ENCODE peak calls at places on chromosomes 12 and 14, in seven cellular contexts. One of them, this sample, is unnamed.

GRCh38 chr12:111304642-111305071 is 64.2 kb downstream of the PHETA1 start:
- DNase-seq in GM23338: peak
- DNase-seq in fibroblast of mammary gland: peak
- DNase-seq in psoas muscle: no peak
- DNase-seq in GM23248: no peak
- DNase-seq in HAP-1: peak
- DNase-seq in AG04450: no peak
- DNase-seq in this sample: peak

GRCh38 chr12:91818236-91819131 is 327.2 kb downstream of the BTG1 start:
- DNase-seq in GM23338: no peak
- DNase-seq in fibroblast of mammary gland: peak
- DNase-seq in psoas muscle: no peak
- DNase-seq in GM23248: no peak
- DNase-seq in HAP-1: no peak
- DNase-seq in AG04450: no peak
- DNase-seq in this sample: no peak

GRCh38 chr12:123474493-123475255 is 16.7 kb downstream of the SNRNP35 start:
- DNase-seq in GM23338: no peak
- DNase-seq in fibroblast of mammary gland: no peak
- DNase-seq in psoas muscle: no peak
- DNase-seq in GM23248: no peak
- DNase-seq in HAP-1: no peak
- DNase-seq in AG04450: no peak
- DNase-seq in this sample: no peak

GRCh38 chr12:39230086-39230485 is 212.8 kb downstream of the KIF21A start:
- DNase-seq in GM23338: no peak
- DNase-seq in fibroblast of mammary gland: peak
- DNase-seq in psoas muscle: no peak
- DNase-seq in GM23248: no peak
- DNase-seq in HAP-1: no peak
- DNase-seq in AG04450: no peak
- DNase-seq in this sample: no peak

GRCh38 chr14:67680121-67680602 is 5.7 kb upstream of the VTI1B start:
- DNase-seq in GM23338: no peak
- DNase-seq in fibroblast of mammary gland: peak
- DNase-seq in psoas muscle: no peak
- DNase-seq in GM23248: peak
- DNase-seq in HAP-1: no peak
- DNase-seq in AG04450: peak
- DNase-seq in this sample: peak

GRCh38 chr14:102770147-102770909 is 6.9 kb upstream of the TRAF3 start:
- DNase-seq in GM23338: no peak
- DNase-seq in fibroblast of mammary gland: no peak
- DNase-seq in psoas muscle: no peak
- DNase-seq in GM23248: no peak
- DNase-seq in HAP-1: no peak
- DNase-seq in AG04450: no peak
- DNase-seq in this sample: no peak

GRCh38 chr12:101713059-101713682 is 15.7 kb downstream of the CHPT1 start:
- DNase-seq in GM23338: no peak
- DNase-seq in fibroblast of mammary gland: peak
- DNase-seq in psoas muscle: no peak
- DNase-seq in GM23248: no peak
- DNase-seq in HAP-1: no peak
- DNase-seq in AG04450: no peak
- DNase-seq in this sample: peak

GRCh38 chr12:117599849-117600248 is 238.4 kb upstream of the NOS1 start:
- DNase-seq in GM23338: no peak
- DNase-seq in fibroblast of mammary gland: no peak
- DNase-seq in psoas muscle: no peak
- DNase-seq in GM23248: no peak
- DNase-seq in HAP-1: no peak
- DNase-seq in AG04450: no peak
- DNase-seq in this sample: no peak

GRCh38 chr14:91250912-91251311 is 6.4 kb upstream of the GPR68 start:
- DNase-seq in GM23338: no peak
- DNase-seq in fibroblast of mammary gland: no peak
- DNase-seq in psoas muscle: peak
- DNase-seq in GM23248: peak
- DNase-seq in HAP-1: no peak
- DNase-seq in AG04450: no peak
- DNase-seq in this sample: no peak

GRCh38 chr14:55835985-55836384 is 256.0 kb downstream of the KTN1 start:
- DNase-seq in GM23338: no peak
- DNase-seq in fibroblast of mammary gland: no peak
- DNase-seq in psoas muscle: no peak
- DNase-seq in GM23248: no peak
- DNase-seq in HAP-1: no peak
- DNase-seq in AG04450: no peak
- DNase-seq in this sample: no peak

GRCh38 chr12:6229224-6229748 is 29.1 kb downstream of the CD9 start:
- DNase-seq in GM23338: no peak
- DNase-seq in fibroblast of mammary gland: no peak
- DNase-seq in psoas muscle: peak
- DNase-seq in GM23248: peak
- DNase-seq in HAP-1: no peak
- DNase-seq in AG04450: no peak
- DNase-seq in this sample: no peak

GRCh38 chr12:29796823-29797263 is 13.1 kb upstream of the TMTC1 start:
- DNase-seq in GM23338: no peak
- DNase-seq in fibroblast of mammary gland: peak
- DNase-seq in psoas muscle: no peak
- DNase-seq in GM23248: peak
- DNase-seq in HAP-1: no peak
- DNase-seq in AG04450: peak
- DNase-seq in this sample: peak

GRCh38 chr12:45655186-45655585 is 74.3 kb upstream of the ARID2 start:
- DNase-seq in GM23338: peak
- DNase-seq in fibroblast of mammary gland: peak
- DNase-seq in psoas muscle: no peak
- DNase-seq in GM23248: no peak
- DNase-seq in HAP-1: no peak
- DNase-seq in AG04450: no peak
- DNase-seq in this sample: no peak

GRCh38 chr12:26135571-26135970 is 10.7 kb upstream of the BHLHE41 start:
- DNase-seq in GM23338: no peak
- DNase-seq in fibroblast of mammary gland: no peak
- DNase-seq in psoas muscle: no peak
- DNase-seq in GM23248: no peak
- DNase-seq in HAP-1: no peak
- DNase-seq in AG04450: no peak
- DNase-seq in this sample: no peak

GRCh38 chr14:32434180-32434579 is 105.1 kb downstream of the AKAP6 start:
- DNase-seq in GM23338: no peak
- DNase-seq in fibroblast of mammary gland: no peak
- DNase-seq in psoas muscle: no peak
- DNase-seq in GM23248: no peak
- DNase-seq in HAP-1: peak
- DNase-seq in AG04450: no peak
- DNase-seq in this sample: no peak
- H3K4me3 ChIP-seq in GM23338: no peak
- H3K4me3 ChIP-seq in fibroblast of mammary gland: no peak
- H3K4me3 ChIP-seq in psoas muscle: no peak
- H3K4me3 ChIP-seq in GM23248: no peak
- H3K4me3 ChIP-seq in HAP-1: no peak
- H3K4me3 ChIP-seq in AG04450: no peak
- H3K4me3 ChIP-seq in this sample: no peak

GRCh38 chr12:71125949-71126348 is 31.9 kb downstream of the TSPAN8 start:
- DNase-seq in GM23338: no peak
- DNase-seq in fibroblast of mammary gland: no peak
- DNase-seq in psoas muscle: no peak
- DNase-seq in GM23248: no peak
- DNase-seq in HAP-1: no peak
- DNase-seq in AG04450: no peak
- DNase-seq in this sample: no peak
- H3K4me3 ChIP-seq in GM23338: no peak
- H3K4me3 ChIP-seq in fibroblast of mammary gland: no peak
- H3K4me3 ChIP-seq in psoas muscle: no peak
- H3K4me3 ChIP-seq in GM23248: no peak
- H3K4me3 ChIP-seq in HAP-1: no peak
- H3K4me3 ChIP-seq in AG04450: no peak
- H3K4me3 ChIP-seq in this sample: no peak

GRCh38 chr12:15220451-15220850 is 766 bp downstream of the RERG start:
- DNase-seq in GM23338: no peak
- DNase-seq in fibroblast of mammary gland: no peak
- DNase-seq in psoas muscle: no peak
- DNase-seq in GM23248: no peak
- DNase-seq in HAP-1: no peak
- DNase-seq in AG04450: no peak
- DNase-seq in this sample: no peak
- H3K4me3 ChIP-seq in GM23338: peak
- H3K4me3 ChIP-seq in fibroblast of mammary gland: no peak
- H3K4me3 ChIP-seq in psoas muscle: peak
- H3K4me3 ChIP-seq in GM23248: no peak
- H3K4me3 ChIP-seq in HAP-1: no peak
- H3K4me3 ChIP-seq in AG04450: no peak
- H3K4me3 ChIP-seq in this sample: no peak

GRCh38 chr14:73789996-73790581 is 61.5 kb upstream of the PTGR2 start:
- DNase-seq in GM23338: no peak
- DNase-seq in fibroblast of mammary gland: peak
- DNase-seq in psoas muscle: peak
- DNase-seq in GM23248: peak
- DNase-seq in HAP-1: no peak
- DNase-seq in AG04450: peak
- DNase-seq in this sample: peak
- H3K4me3 ChIP-seq in GM23338: no peak
- H3K4me3 ChIP-seq in fibroblast of mammary gland: no peak
- H3K4me3 ChIP-seq in psoas muscle: no peak
- H3K4me3 ChIP-seq in GM23248: peak
- H3K4me3 ChIP-seq in HAP-1: no peak
- H3K4me3 ChIP-seq in AG04450: peak
- H3K4me3 ChIP-seq in this sample: no peak

DNA sequence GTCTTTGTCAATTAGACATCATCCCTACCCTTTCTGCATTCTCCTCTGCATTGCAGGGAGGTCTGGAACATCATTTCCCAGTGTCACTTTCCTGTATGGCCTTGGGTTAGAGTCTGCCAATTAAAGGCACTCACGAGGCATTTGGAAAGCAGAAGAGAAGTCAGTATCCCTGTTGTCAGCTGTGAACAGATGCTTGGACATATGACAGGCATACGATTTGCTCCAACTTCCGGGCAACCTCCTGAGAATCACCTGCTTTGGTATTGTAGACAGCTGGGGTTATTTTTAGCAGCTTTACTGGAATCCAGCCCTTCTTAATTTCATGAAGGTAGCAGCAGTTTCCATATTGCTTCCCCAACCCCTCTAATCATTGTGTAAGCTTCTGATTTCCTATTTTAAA is 88.7 kb upstream of the DHRS4 start:
- DNase-seq in GM23338: no peak
- DNase-seq in fibroblast of mammary gland: no peak
- DNase-seq in psoas muscle: no peak
- DNase-seq in GM23248: no peak
- DNase-seq in HAP-1: no peak
- DNase-seq in AG04450: no peak
- DNase-seq in this sample: no peak
- H3K4me3 ChIP-seq in GM23338: no peak
- H3K4me3 ChIP-seq in fibroblast of mammary gland: no peak
- H3K4me3 ChIP-seq in psoas muscle: no peak
- H3K4me3 ChIP-seq in GM23248: no peak
- H3K4me3 ChIP-seq in HAP-1: no peak
- H3K4me3 ChIP-seq in AG04450: no peak
- H3K4me3 ChIP-seq in this sample: no peak

GRCh38 chr12:96106137-96106536 is 70.8 kb upstream of the LTA4H start:
- DNase-seq in GM23338: no peak
- DNase-seq in fibroblast of mammary gland: no peak
- DNase-seq in psoas muscle: no peak
- DNase-seq in GM23248: no peak
- DNase-seq in HAP-1: no peak
- DNase-seq in AG04450: no peak
- DNase-seq in this sample: no peak
- H3K4me3 ChIP-seq in GM23338: no peak
- H3K4me3 ChIP-seq in fibroblast of mammary gland: no peak
- H3K4me3 ChIP-seq in psoas muscle: no peak
- H3K4me3 ChIP-seq in GM23248: no peak
- H3K4me3 ChIP-seq in HAP-1: no peak
- H3K4me3 ChIP-seq in AG04450: no peak
- H3K4me3 ChIP-seq in this sample: no peak

GRCh38 chr12:19451196-19451595 is 11.9 kb downstream of the AEBP2 start:
- DNase-seq in GM23338: no peak
- DNase-seq in fibroblast of mammary gland: no peak
- DNase-seq in psoas muscle: no peak
- DNase-seq in GM23248: peak
- DNase-seq in HAP-1: no peak
- DNase-seq in AG04450: no peak
- DNase-seq in this sample: no peak

GRCh38 chr12:19450362-19450761 is 11.1 kb downstream of the AEBP2 start:
- DNase-seq in GM23338: no peak
- DNase-seq in fibroblast of mammary gland: no peak
- DNase-seq in psoas muscle: no peak
- DNase-seq in GM23248: no peak
- DNase-seq in HAP-1: no peak
- DNase-seq in AG04450: no peak
- DNase-seq in this sample: no peak

GRCh38 chr12:19447386-19447785 is 8.1 kb downstream of the AEBP2 start:
- DNase-seq in GM23338: no peak
- DNase-seq in fibroblast of mammary gland: no peak
- DNase-seq in psoas muscle: no peak
- DNase-seq in GM23248: no peak
- DNase-seq in HAP-1: peak
- DNase-seq in AG04450: no peak
- DNase-seq in this sample: no peak

GRCh38 chr12:19453961-19454360 is 14.7 kb downstream of the AEBP2 start:
- DNase-seq in GM23338: no peak
- DNase-seq in fibroblast of mammary gland: no peak
- DNase-seq in psoas muscle: no peak
- DNase-seq in GM23248: no peak
- DNase-seq in HAP-1: no peak
- DNase-seq in AG04450: no peak
- DNase-seq in this sample: no peak

GRCh38 chr12:19449814-19450213 is 10.5 kb downstream of the AEBP2 start:
- DNase-seq in GM23338: no peak
- DNase-seq in fibroblast of mammary gland: no peak
- DNase-seq in psoas muscle: no peak
- DNase-seq in GM23248: no peak
- DNase-seq in HAP-1: peak
- DNase-seq in AG04450: no peak
- DNase-seq in this sample: no peak
- H3K4me3 ChIP-seq in GM23338: no peak
- H3K4me3 ChIP-seq in fibroblast of mammary gland: no peak
- H3K4me3 ChIP-seq in psoas muscle: no peak
- H3K4me3 ChIP-seq in GM23248: no peak
- H3K4me3 ChIP-seq in HAP-1: no peak
- H3K4me3 ChIP-seq in AG04450: no peak
- H3K4me3 ChIP-seq in this sample: no peak

DNA sequence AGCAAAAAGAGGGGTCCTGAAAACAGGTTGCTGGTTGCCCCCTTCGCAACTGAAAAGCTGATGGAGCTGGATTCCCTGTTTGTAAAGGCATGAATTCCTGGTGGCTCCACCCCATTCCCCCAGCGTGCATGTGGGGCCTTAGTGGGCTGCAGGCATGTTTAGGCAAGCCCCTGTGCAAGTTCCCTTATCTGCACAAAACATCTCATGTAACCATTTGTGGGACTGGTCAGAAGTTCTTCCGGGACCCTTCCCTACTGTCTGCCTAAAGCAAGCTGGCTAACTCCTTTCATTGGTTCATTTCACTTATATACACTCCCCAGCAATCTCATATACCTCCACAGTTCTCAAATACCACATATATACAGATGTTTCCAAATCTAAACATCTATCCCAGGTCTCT is 24.0 kb upstream of the HIGD1C start:
- DNase-seq in GM23338: no peak
- DNase-seq in fibroblast of mammary gland: no peak
- DNase-seq in psoas muscle: no peak
- DNase-seq in GM23248: no peak
- DNase-seq in HAP-1: peak
- DNase-seq in AG04450: no peak
- DNase-seq in this sample: peak
- H3K4me3 ChIP-seq in GM23338: peak
- H3K4me3 ChIP-seq in fibroblast of mammary gland: peak
- H3K4me3 ChIP-seq in psoas muscle: peak
- H3K4me3 ChIP-seq in GM23248: no peak
- H3K4me3 ChIP-seq in HAP-1: peak
- H3K4me3 ChIP-seq in AG04450: no peak
- H3K4me3 ChIP-seq in this sample: peak

GRCh38 chr12:132444957-132445883 is 44.7 kb upstream of the FBRSL1 start:
- DNase-seq in GM23338: peak
- DNase-seq in fibroblast of mammary gland: no peak
- DNase-seq in psoas muscle: no peak
- DNase-seq in GM23248: peak
- DNase-seq in HAP-1: no peak
- DNase-seq in AG04450: no peak
- DNase-seq in this sample: no peak
- H3K4me3 ChIP-seq in GM23338: peak
- H3K4me3 ChIP-seq in fibroblast of mammary gland: peak
- H3K4me3 ChIP-seq in psoas muscle: no peak
- H3K4me3 ChIP-seq in GM23248: peak
- H3K4me3 ChIP-seq in HAP-1: no peak
- H3K4me3 ChIP-seq in AG04450: peak
- H3K4me3 ChIP-seq in this sample: peak

This sample was measured in fibroblast of the aortic adventitia.